ENCODE peak calls at places on chromosomes 4 and X, in four cellular contexts. W is K562, M is HepG2, S is GM12878. K is an unnamed sample.

GRCh38 chr4:156762851-156763250 is 208.7 kb downstream of the PDGFC start:
- DNase-seq in W (no peak), M (no peak), S (no peak), K (no peak)

GRCh38 chr4:110514889-110515479 is 39.0 kb downstream of the ENPEP start:
- DNase-seq in W (peak; percentile 18), M (peak; percentile 30), S (no peak), K (peak; percentile 34)

GRCh38 chrX:11704725-11705495 is 39.2 kb upstream of the ARHGAP6 start:
- DNase-seq in W (no peak), M (no peak), S (no peak), K (no peak)

GRCh38 chr4:89752932-89753598 is 83.9 kb downstream of the SNCA start:
- DNase-seq in W (no peak), M (no peak), S (no peak), K (no peak)

GRCh38 chr4:61149278-61149677 is 50.8 kb upstream of the ADGRL3 start:
- DNase-seq in W (no peak), M (no peak), S (no peak), K (no peak)

GRCh38 chr4:97139796-97140195 is 1003.5 kb downstream of the STPG2 start:
- DNase-seq in W (no peak), M (no peak), S (no peak), K (no peak)

GRCh38 chr4:79528241-79528706 is 120.2 kb upstream of the GK2 start:
- DNase-seq in W (no peak), M (no peak), S (no peak), K (no peak)

GRCh38 chr4:22999419-22999818 is 306.7 kb downstream of the GBA3 start:
- DNase-seq in W (no peak), M (peak; percentile 3), S (no peak), K (peak; percentile 6)

GRCh38 chr4:47852121-47852520 is 14.3 kb upstream of the CORIN start:
- DNase-seq in W (no peak), M (no peak), S (no peak), K (no peak)

GRCh38 chr4:6655924-6656323 is 15.4 kb downstream of the MRFAP1 start:
- DNase-seq in W (peak; percentile 39), M (no peak), S (no peak), K (no peak)

GRCh38 chr4:163484906-163485305 is 9.6 kb upstream of the TMA16 start:
- DNase-seq in W (peak; percentile 55), M (peak; percentile 41), S (no peak), K (peak; percentile 49)

GRCh38 chr4:10974371-10974770 is 289.8 kb upstream of the CLNK start:
- DNase-seq in W (no peak), M (no peak), S (no peak), K (no peak)

GRCh38 chr4:8600266-8600665 is 7.7 kb downstream of the CPZ start:
- DNase-seq in W (no peak), M (no peak), S (no peak), K (no peak)

GRCh38 chrX:2497961-2498780 is 2.6 kb downstream of the DHRSX start:
- DNase-seq in W (no peak), M (peak; percentile 97), S (no peak), K (peak; percentile 55)

GRCh38 chr4:184039963-184040383 is 134.9 kb downstream of the STOX2 start:
- DNase-seq in W (no peak), M (no peak), S (no peak), K (no peak)

GRCh38 chr4:133624744-133625143 is 475.6 kb downstream of the PCDH10 start:
- DNase-seq in W (no peak), M (no peak), S (no peak), K (peak; percentile 16)

GRCh38 chrX:78455901-78456300 is 128.5 kb upstream of the CYSLTR1 start:
- DNase-seq in W (no peak), M (no peak), S (no peak), K (no peak)

GRCh38 chr4:47913328-47913727 is 1.1 kb downstream of the NFXL1 start:
- DNase-seq in W (no peak), M (peak; percentile 3), S (no peak), K (no peak)

GRCh38 chr4:85951-86350 is 32.8 kb downstream of the ZNF595 start:
- DNase-seq in W (no peak), M (no peak), S (no peak), K (no peak)

GRCh38 chr4:2135083-2135482 is 76.0 kb downstream of the NAT8L start:
- DNase-seq in W (no peak), M (no peak), S (no peak), K (no peak)

GRCh38 chrX:119502727-119503483 is 34.7 kb downstream of the SLC25A5 start:
- DNase-seq in W (no peak), M (peak; percentile 65), S (no peak), K (peak; percentile 78)

GRCh38 chr4:185115827-185116232 is 27.2 kb upstream of the SLC25A4 start:
- DNase-seq in W (peak; percentile 91), M (peak; percentile 79), S (no peak), K (no peak)

GRCh38 chr4:126583509-126583908 is 1049.2 kb upstream of the INTU start:
- DNase-seq in W (no peak), M (peak; percentile 10), S (no peak), K (peak; percentile 3)

GRCh38 chrX:31266172-31267076 is 194.6 kb upstream of the FTHL17 start:
- DNase-seq in W (peak; percentile 70), M (peak; percentile 25), S (no peak), K (no peak)

GRCh38 chr4:19999775-20000414 is 251.8 kb upstream of the SLIT2 start:
- DNase-seq in W (no peak), M (no peak), S (no peak), K (no peak)

GRCh38 chr4:120304801-120305200 is 238.2 kb upstream of the MAD2L1 start:
- DNase-seq in W (no peak), M (no peak), S (no peak), K (no peak)

GRCh38 chrX:12946838-12947544 is 27.9 kb upstream of the TMSB4X start:
- DNase-seq in W (peak; percentile 70), M (peak; percentile 47), S (peak; percentile 85), K (peak; percentile 88)
- TF ChIP-seq KDM1A in W (no peak), M (no peak), S (no peak), K (no peak)

DNA sequence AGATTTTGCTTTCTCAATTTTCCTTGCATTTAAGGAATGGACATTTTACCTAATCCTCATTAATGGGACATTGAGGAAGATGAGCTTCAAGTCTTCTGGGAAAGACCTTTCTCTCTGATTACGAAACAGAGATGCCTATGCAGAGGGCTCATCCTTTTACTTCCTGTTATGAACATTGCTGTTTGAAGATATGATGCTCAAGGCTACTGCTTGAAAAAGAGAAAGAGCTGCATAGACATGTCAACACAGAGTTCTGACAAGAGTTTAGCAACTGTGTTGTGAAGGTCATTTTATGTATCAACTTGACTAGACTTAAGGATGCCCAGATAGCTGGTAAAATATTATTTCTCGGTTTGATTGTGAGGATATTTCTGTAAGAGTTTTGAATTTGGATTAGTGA is 13.8 kb upstream of the GNPDA2 start:
- DNase-seq in W (no peak), M (no peak), S (no peak), K (no peak)
- TF ChIP-seq BHLHE40 in W (no peak), M (no peak), S (no peak), K (no peak)

GRCh38 chrX:154599531-154599930 is 14.6 kb downstream of the CTAG1A start:
- DNase-seq in W (no peak), M (no peak), S (no peak), K (no peak)

GRCh38 chrX:154602766-154603437 is 16.2 kb downstream of the CTAG1B start:
- DNase-seq in W (no peak), M (no peak), S (no peak), K (no peak)

GRCh38 chrX:154598656-154599055 is 13.7 kb downstream of the CTAG1A start:
- DNase-seq in W (no peak), M (no peak), S (no peak), K (no peak)

GRCh38 chrX:154602226-154602625 is 16.9 kb downstream of the CTAG1B start:
- DNase-seq in W (no peak), M (no peak), S (no peak), K (no peak)

DNA sequence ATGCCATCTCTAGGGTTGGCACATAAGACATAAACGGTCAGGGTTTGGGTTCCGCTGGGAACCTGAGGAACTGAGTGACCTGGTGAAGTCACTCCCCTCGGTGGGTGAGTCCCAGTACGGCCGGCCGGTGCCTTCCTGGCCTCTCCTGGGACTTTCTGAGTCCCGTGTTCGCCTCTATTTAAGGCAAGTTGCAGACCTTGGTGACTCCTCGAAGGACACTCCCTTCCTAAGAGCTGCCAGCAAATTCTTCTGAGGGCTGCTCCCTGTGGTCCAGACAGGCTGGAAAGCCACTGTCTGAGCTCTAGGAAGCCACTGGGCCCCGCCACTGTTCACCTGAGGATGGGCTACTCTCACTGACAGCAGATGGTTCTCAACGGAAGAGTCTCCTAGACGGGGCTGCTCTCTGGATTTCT is 16.0 kb downstream of the CTAG1A start:
- DNase-seq in W (no peak), M (no peak), S (no peak), K (no peak)
- TF ChIP-seq KDM1A in W (no peak), M (no peak), S (no peak), K (no peak)

GRCh38 chr4:26372525-26373172 is 51.8 kb downstream of the RBPJ start:
- DNase-seq in W (no peak), M (peak; percentile 90), S (peak; percentile 83), K (peak; percentile 4)
- TF ChIP-seq BHLHE40 in W (no peak), M (no peak), S (peak; percentile 52), K (no peak)

GRCh38 chr4:124499266-124499665 is 213.3 kb downstream of the ANKRD50 start:
- DNase-seq in W (no peak), M (no peak), S (no peak), K (no peak)
- TF ChIP-seq KDM1A in W (no peak), M (no peak), S (no peak), K (no peak)

K was measured in A549.